ENCODE peak calls at places on chromosomes 6 and 20, in four cellular contexts. One of them, this sample, is unnamed.

GRCh38 chr6:51410453-51410852 is 591.8 kb downstream of the TFAP2B start:
- DNase-seq in GM12878: no peak
- DNase-seq in WTC11: no peak
- DNase-seq in K562: no peak
- DNase-seq in this sample: no peak

GRCh38 chr20:25220021-25220730 is 24.7 kb downstream of the ENTPD6 start:
- DNase-seq in GM12878: no peak
- DNase-seq in WTC11: peak
- DNase-seq in K562: no peak
- DNase-seq in this sample: no peak

GRCh38 chr20:39109933-39110818 is 148.0 kb downstream of the DHX35 start:
- DNase-seq in GM12878: no peak
- DNase-seq in WTC11: peak
- DNase-seq in K562: no peak
- DNase-seq in this sample: no peak

GRCh38 chr6:160221423-160221822 is 37.2 kb downstream of the SLC22A2 start:
- DNase-seq in GM12878: peak
- DNase-seq in WTC11: no peak
- DNase-seq in K562: no peak
- DNase-seq in this sample: peak

GRCh38 chr20:46562373-46563169 is 12.1 kb upstream of the OCSTAMP start:
- DNase-seq in GM12878: no peak
- DNase-seq in WTC11: peak
- DNase-seq in K562: peak
- DNase-seq in this sample: peak

GRCh38 chr20:50367104-50367674 is 143.0 kb upstream of the PTPN1 start:
- DNase-seq in GM12878: no peak
- DNase-seq in WTC11: no peak
- DNase-seq in K562: no peak
- DNase-seq in this sample: no peak

GRCh38 chr6:144931172-144932035 is 646.3 kb downstream of the UTRN start:
- DNase-seq in GM12878: no peak
- DNase-seq in WTC11: peak
- DNase-seq in K562: no peak
- DNase-seq in this sample: peak

GRCh38 chr6:166916824-166917223 is 39.5 kb downstream of the RNASET2 start:
- DNase-seq in GM12878: no peak
- DNase-seq in WTC11: no peak
- DNase-seq in K562: no peak
- DNase-seq in this sample: no peak

GRCh38 chr20:32333988-32334885 is 23.9 kb upstream of the ASXL1 start:
- DNase-seq in GM12878: no peak
- DNase-seq in WTC11: no peak
- DNase-seq in K562: peak
- DNase-seq in this sample: no peak

GRCh38 chr6:158284340-158285210 is 27.7 kb upstream of the TULP4 start:
- DNase-seq in GM12878: no peak
- DNase-seq in WTC11: no peak
- DNase-seq in K562: no peak
- DNase-seq in this sample: peak

GRCh38 chr6:73282876-73283275 is 19.9 kb upstream of the KHDC1 start:
- DNase-seq in GM12878: no peak
- DNase-seq in WTC11: no peak
- DNase-seq in K562: no peak
- DNase-seq in this sample: no peak

GRCh38 chr6:157213897-157214296 is 109.4 kb downstream of the TMEM242 start:
- DNase-seq in GM12878: no peak
- DNase-seq in WTC11: no peak
- DNase-seq in K562: no peak
- DNase-seq in this sample: no peak

GRCh38 chr6:97294451-97294850 is 11.4 kb upstream of the MMS22L start:
- DNase-seq in GM12878: peak
- DNase-seq in WTC11: no peak
- DNase-seq in K562: no peak
- DNase-seq in this sample: no peak

GRCh38 chr6:13920584-13920983 is 4.2 kb upstream of the RNF182 start:
- DNase-seq in GM12878: no peak
- DNase-seq in WTC11: no peak
- DNase-seq in K562: no peak
- DNase-seq in this sample: no peak

GRCh38 chr6:150813319-150813992 is 52.0 kb upstream of the MTHFD1L start:
- DNase-seq in GM12878: peak
- DNase-seq in WTC11: no peak
- DNase-seq in K562: no peak
- DNase-seq in this sample: peak

GRCh38 chr6:33694401-33694931 is 17.0 kb downstream of the UQCC2 start:
- DNase-seq in GM12878: no peak
- DNase-seq in WTC11: no peak
- DNase-seq in K562: peak
- DNase-seq in this sample: no peak

GRCh38 chr6:144990768-144991167 is 705.6 kb downstream of the UTRN start:
- DNase-seq in GM12878: no peak
- DNase-seq in WTC11: no peak
- DNase-seq in K562: no peak
- DNase-seq in this sample: no peak

GRCh38 chr6:42929928-42930360 is 664 bp downstream of the CNPY3 start:
- DNase-seq in GM12878: peak
- DNase-seq in WTC11: no peak
- DNase-seq in K562: no peak
- DNase-seq in this sample: peak

GRCh38 chr6:12279322-12280098 is 10.7 kb upstream of the EDN1 start:
- DNase-seq in GM12878: no peak
- DNase-seq in WTC11: no peak
- DNase-seq in K562: no peak
- DNase-seq in this sample: no peak

GRCh38 chr6:83921315-83921714 is 61.8 kb downstream of the CYB5R4 start:
- DNase-seq in GM12878: no peak
- DNase-seq in WTC11: peak
- DNase-seq in K562: peak
- DNase-seq in this sample: no peak

GRCh38 chr6:99821164-99821563 is 172.9 kb downstream of the MCHR2 start:
- DNase-seq in GM12878: no peak
- DNase-seq in WTC11: no peak
- DNase-seq in K562: no peak
- DNase-seq in this sample: no peak

GRCh38 chr6:161476711-161477110 is 202.8 kb upstream of the AGPAT4 start:
- DNase-seq in GM12878: no peak
- DNase-seq in WTC11: no peak
- DNase-seq in K562: no peak
- DNase-seq in this sample: no peak

GRCh38 chr6:84445074-84445473 is 217.6 kb upstream of the CEP162 start:
- DNase-seq in GM12878: no peak
- DNase-seq in WTC11: no peak
- DNase-seq in K562: no peak
- DNase-seq in this sample: no peak

GRCh38 chr6:144007779-144008500 is at the start of gene PLAGL1:
- DNase-seq in GM12878: no peak
- DNase-seq in WTC11: peak
- DNase-seq in K562: peak
- DNase-seq in this sample: peak

GRCh38 chr6:90294614-90294988 is 2.0 kb downstream of the BACH2 start:
- DNase-seq in GM12878: no peak
- DNase-seq in WTC11: peak
- DNase-seq in K562: no peak
- DNase-seq in this sample: no peak

GRCh38 chr6:10511477-10511876 is 9.7 kb upstream of the GCNT2 start:
- DNase-seq in GM12878: no peak
- DNase-seq in WTC11: no peak
- DNase-seq in K562: no peak
- DNase-seq in this sample: no peak

GRCh38 chr6:160534050-160534696 is 129.9 kb downstream of the LPA start:
- DNase-seq in GM12878: no peak
- DNase-seq in WTC11: peak
- DNase-seq in K562: peak
- DNase-seq in this sample: peak

GRCh38 chr6:104887350-104887749 is 27.6 kb upstream of the HACE1 start:
- DNase-seq in GM12878: no peak
- DNase-seq in WTC11: no peak
- DNase-seq in K562: no peak
- DNase-seq in this sample: no peak

GRCh38 chr20:45946149-45946970 is 11.9 kb downstream of the PCIF1 start:
- DNase-seq in GM12878: no peak
- DNase-seq in WTC11: no peak
- DNase-seq in K562: no peak
- DNase-seq in this sample: no peak

GRCh38 chr20:57260959-57261357 is 5.5 kb downstream of the BMP7 start:
- DNase-seq in GM12878: no peak
- DNase-seq in WTC11: no peak
- DNase-seq in K562: no peak
- DNase-seq in this sample: no peak

GRCh38 chr6:16635810-16636602 is 125.3 kb downstream of the ATXN1 start:
- DNase-seq in GM12878: peak
- DNase-seq in WTC11: peak
- DNase-seq in K562: no peak
- DNase-seq in this sample: peak

GRCh38 chr6:27617700-27618689 is 145.1 kb upstream of the ZNF184 start:
- DNase-seq in GM12878: no peak
- DNase-seq in WTC11: peak
- DNase-seq in K562: peak
- DNase-seq in this sample: peak

GRCh38 chr20:18138639-18139583 is 1.2 kb downstream of the KAT14 start:
- DNase-seq in GM12878: no peak
- DNase-seq in WTC11: no peak
- DNase-seq in K562: no peak
- DNase-seq in this sample: no peak

GRCh38 chr6:111642463-111643158 is 36.9 kb upstream of the TRAF3IP2 start:
- DNase-seq in GM12878: peak
- DNase-seq in WTC11: peak
- DNase-seq in K562: no peak
- DNase-seq in this sample: peak

GRCh38 chr20:46630336-46630735 is 20.9 kb downstream of the SLC13A3 start:
- DNase-seq in GM12878: no peak
- DNase-seq in WTC11: no peak
- DNase-seq in K562: no peak
- DNase-seq in this sample: no peak

GRCh38 chr6:84581494-84582259 is 182.7 kb downstream of the TBX18 start:
- DNase-seq in GM12878: no peak
- DNase-seq in WTC11: no peak
- DNase-seq in K562: no peak
- DNase-seq in this sample: no peak

DNA sequence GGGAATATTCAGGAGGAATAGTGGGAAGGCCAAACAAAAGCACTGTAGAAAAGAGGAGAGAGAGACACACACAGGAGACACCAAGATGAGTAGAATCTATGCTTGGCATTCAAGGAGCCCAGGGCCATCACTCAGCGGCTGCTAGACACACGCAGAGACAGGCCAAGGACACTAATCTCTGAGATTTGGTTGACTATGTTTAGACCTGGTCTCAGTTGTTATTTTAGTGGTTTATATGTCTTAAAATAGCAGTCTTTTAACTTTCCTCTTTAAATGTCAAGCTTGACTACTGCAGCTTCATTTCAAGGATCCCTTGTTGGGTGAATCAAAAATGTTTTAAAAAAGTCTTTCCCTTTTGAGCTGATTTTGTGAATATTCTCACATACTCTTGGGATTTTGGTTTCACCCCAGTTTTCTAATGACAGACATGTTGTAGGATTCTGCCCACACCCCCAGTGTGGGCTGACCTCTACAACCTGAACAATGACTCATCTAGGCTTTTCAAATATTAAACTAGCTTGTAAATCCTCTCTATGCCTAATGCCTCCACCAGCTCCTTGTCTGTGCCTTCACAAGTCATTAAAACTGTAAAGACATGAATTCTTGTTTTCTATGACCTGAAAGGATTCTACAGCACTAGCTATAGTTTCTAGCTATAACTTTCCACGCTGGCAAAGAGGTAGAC is 142.7 kb upstream of the EXOC2 start:
- DNase-seq in GM12878: no peak
- DNase-seq in WTC11: no peak
- DNase-seq in K562: no peak
- DNase-seq in this sample: peak
- TF ChIP-seq ESRRA in GM12878: no peak
- TF ChIP-seq ESRRA in WTC11: no peak
- TF ChIP-seq ESRRA in K562: no peak
- TF ChIP-seq ESRRA in this sample: no peak

GRCh38 chr6:146297815-146298214 is 245.8 kb upstream of the RAB32 start:
- DNase-seq in GM12878: no peak
- DNase-seq in WTC11: no peak
- DNase-seq in K562: no peak
- DNase-seq in this sample: no peak
- TF ChIP-seq ESRRA in GM12878: no peak
- TF ChIP-seq ESRRA in WTC11: no peak
- TF ChIP-seq ESRRA in K562: no peak
- TF ChIP-seq ESRRA in this sample: no peak

GRCh38 chr6:106749611-106750010 is 120.2 kb downstream of the QRSL1 start:
- DNase-seq in GM12878: no peak
- DNase-seq in WTC11: no peak
- DNase-seq in K562: no peak
- DNase-seq in this sample: no peak
- TF ChIP-seq ESRRA in GM12878: no peak
- TF ChIP-seq ESRRA in WTC11: no peak
- TF ChIP-seq ESRRA in K562: no peak
- TF ChIP-seq ESRRA in this sample: no peak

GRCh38 chr20:58552366-58552934 is 37.3 kb upstream of the APCDD1L start:
- DNase-seq in GM12878: no peak
- DNase-seq in WTC11: no peak
- DNase-seq in K562: no peak
- DNase-seq in this sample: no peak

GRCh38 chr20:58551631-58552030 is 36.4 kb upstream of the APCDD1L start:
- DNase-seq in GM12878: no peak
- DNase-seq in WTC11: no peak
- DNase-seq in K562: no peak
- DNase-seq in this sample: no peak

GRCh38 chr20:58549681-58550542 is 34.7 kb upstream of the APCDD1L start:
- DNase-seq in GM12878: no peak
- DNase-seq in WTC11: no peak
- DNase-seq in K562: no peak
- DNase-seq in this sample: no peak

GRCh38 chr20:58549231-58549630 is 34.0 kb upstream of the APCDD1L start:
- DNase-seq in GM12878: no peak
- DNase-seq in WTC11: no peak
- DNase-seq in K562: no peak
- DNase-seq in this sample: no peak

DNA sequence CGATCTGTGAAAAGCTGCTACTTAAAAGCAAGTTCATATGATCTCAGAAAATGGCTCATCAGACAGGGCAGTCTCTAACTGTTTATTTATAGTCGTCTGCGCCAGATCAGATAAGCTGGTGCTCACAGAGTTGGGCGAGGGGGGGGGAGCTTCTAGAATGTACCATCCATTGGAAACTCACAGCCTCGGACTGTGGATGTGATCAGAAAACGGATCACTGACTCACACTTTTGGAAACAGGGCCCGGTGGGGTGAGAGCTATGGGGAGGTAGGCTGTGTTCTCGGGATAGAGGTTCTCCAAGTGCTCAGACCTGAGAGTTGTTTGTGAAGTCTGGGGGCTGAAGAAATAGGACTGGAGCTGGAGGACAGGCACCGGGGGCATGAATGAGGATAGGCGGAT is 35.5 kb upstream of the APCDD1L start:
- DNase-seq in GM12878: no peak
- DNase-seq in WTC11: no peak
- DNase-seq in K562: peak
- DNase-seq in this sample: no peak
- TF ChIP-seq ESRRA in GM12878: no peak
- TF ChIP-seq ESRRA in WTC11: no peak
- TF ChIP-seq ESRRA in K562: no peak
- TF ChIP-seq ESRRA in this sample: no peak